ENCODE peak calls at places on chromosomes 7 and 10, in seven cellular contexts. V, U, F, Y, W, O and D are unnamed samples.

GRCh38 chr7:31316876-31317275 is 23.6 kb downstream of the NEUROD6 start:
- DNase-seq in V (no peak), U (no peak), F (no peak), Y (no peak), W (no peak), O (no peak), D (no peak)

GRCh38 chr7:132738254-132738653 is 162.0 kb upstream of the PLXNA4 start:
- DNase-seq in V (no peak), U (peak), F (no peak), Y (no peak), W (no peak), O (peak), D (peak)

GRCh38 chr10:95478935-95479334 is 82.2 kb downstream of the SORBS1 start:
- DNase-seq in V (no peak), U (no peak), F (no peak), Y (no peak), W (no peak), O (no peak), D (no peak)

GRCh38 chr10:93745411-93746065 is 12.2 kb upstream of the LGI1 start:
- DNase-seq in V (no peak), U (peak), F (no peak), Y (no peak), W (no peak), O (peak), D (no peak)

GRCh38 chr10:35569836-35570235 is 35.3 kb upstream of the GJD4 start:
- DNase-seq in V (no peak), U (no peak), F (no peak), Y (no peak), W (no peak), O (no peak), D (no peak)

GRCh38 chr10:86319626-86320025 is 47.0 kb downstream of the GRID1 start:
- DNase-seq in V (no peak), U (no peak), F (no peak), Y (no peak), W (no peak), O (no peak), D (no peak)

GRCh38 chr7:37806152-37806551 is 42.2 kb upstream of the NME8 start:
- DNase-seq in V (no peak), U (no peak), F (no peak), Y (no peak), W (no peak), O (no peak), D (no peak)

GRCh38 chr10:95264227-95265051 is 26.4 kb downstream of the PDLIM1 start:
- DNase-seq in V (peak), U (no peak), F (no peak), Y (no peak), W (no peak), O (no peak), D (no peak)

GRCh38 chr7:68246189-68246633 is 1249.6 kb downstream of the TYW1 start:
- DNase-seq in V (no peak), U (peak), F (peak), Y (no peak), W (no peak), O (no peak), D (no peak)